ENCODE peak calls at places on chromosomes 1 and 21, in six cellular contexts. C is foreskin fibroblast; Y is SHP77; G is fibroblast of the aortic adventitia; Z is C1 segment of cervical spinal cord; E is activated naive CD8-positive, alpha-beta T cell treated with anti-CD3 and anti-CD28 coated beads, Interleukin-2, amount 50 U/mL, for 24 hours. L is an unnamed sample.

GRCh38 chr1:55478742-55479141 is 263.6 kb upstream of the USP24 start:
- DNase-seq in C (no peak), Y (peak), G (peak), Z (no peak), E (no peak), L (no peak)

GRCh38 chr1:109636201-109636952 is 16.7 kb downstream of the AMPD2 start:
- DNase-seq in C (no peak), Y (no peak), G (peak), Z (no peak), E (no peak), L (no peak)

GRCh38 chr1:165449121-165449520 is 4.2 kb upstream of the RXRG start:
- DNase-seq in C (no peak), Y (no peak), G (no peak), Z (no peak), E (no peak), L (no peak)

GRCh38 chr1:10250663-10251062 is 40.3 kb downstream of the KIF1B start:
- DNase-seq in C (no peak), Y (no peak), G (no peak), Z (no peak), E (no peak), L (no peak)

GRCh38 chr1:26799479-26800133 is 11.9 kb downstream of the PIGV start:
- DNase-seq in C (peak), Y (peak), G (peak), Z (peak), E (peak), L (no peak)

GRCh38 chr1:220927442-220927841 is 48.2 kb downstream of the HLX start:
- DNase-seq in C (no peak), Y (no peak), G (no peak), Z (no peak), E (no peak), L (no peak)

GRCh38 chr21:38311765-38312164 is 55.0 kb downstream of the KCNJ15 start:
- DNase-seq in C (no peak), Y (peak), G (no peak), Z (no peak), E (no peak), L (no peak)

GRCh38 chr1:8814870-8815269 is 2.6 kb downstream of the RERE start:
- DNase-seq in C (no peak), Y (no peak), G (no peak), Z (peak), E (no peak), L (no peak)

GRCh38 chr21:37087188-37087587 is 14.1 kb downstream of the TTC3 start:
- DNase-seq in C (peak), Y (peak), G (peak), Z (no peak), E (no peak), L (no peak)

GRCh38 chr1:42137766-42138165 is 15.4 kb upstream of the GUCA2B start:
- DNase-seq in C (no peak), Y (no peak), G (no peak), Z (no peak), E (no peak), L (no peak)

GRCh38 chr1:205313681-205314308 is 7.8 kb downstream of the NUAK2 start:
- DNase-seq in C (peak), Y (no peak), G (peak), Z (peak), E (peak), L (no peak)

GRCh38 chr21:39430457-39430856 is 15.1 kb downstream of the LCA5L start:
- DNase-seq in C (no peak), Y (no peak), G (no peak), Z (no peak), E (no peak), L (no peak)

GRCh38 chr1:53165408-53165961 is 23.0 kb upstream of the SLC1A7 start:
- DNase-seq in C (no peak), Y (no peak), G (peak), Z (no peak), E (no peak), L (no peak)

GRCh38 chr1:239868117-239868516 is 223.6 kb upstream of the FMN2 start:
- DNase-seq in C (no peak), Y (no peak), G (no peak), Z (no peak), E (no peak), L (no peak)

GRCh38 chr1:155479205-155479604 is 83.4 kb downstream of the ASH1L start:
- DNase-seq in C (peak), Y (no peak), G (peak), Z (no peak), E (no peak), L (no peak)

GRCh38 chr21:41328660-41329300 is 12.2 kb downstream of the FAM3B start:
- DNase-seq in C (no peak), Y (no peak), G (no peak), Z (no peak), E (no peak), L (no peak)

GRCh38 chr1:184665329-184665728 is 89.3 kb downstream of the EDEM3 start:
- DNase-seq in C (no peak), Y (no peak), G (no peak), Z (no peak), E (no peak), L (no peak)

GRCh38 chr1:102593276-102593675 is 515.0 kb downstream of the COL11A1 start:
- DNase-seq in C (no peak), Y (no peak), G (no peak), Z (no peak), E (no peak), L (no peak)